ENCODE peak calls at places on chromosomes 16 and 17, in seven cellular contexts. C, O, U, S, F, A and E are unnamed samples.

GRCh38 chr16:22109258-22109898 is 17.0 kb downstream of the VWA3A start:
- DNase-seq in O (no peak), A (no peak), S (no peak), F (no peak), U (no peak), C (no peak), E (no peak)

GRCh38 chr17:19003966-19004600 is 481 bp downstream of the FAM83G start:
- DNase-seq in C (peak; percentile 64), S (peak; percentile 61), A (peak; percentile 25), O (peak; percentile 35), F (peak; percentile 36), U (peak; percentile 40), E (no peak)

GRCh38 chr17:21199311-21199710 is 14.7 kb downstream of the TMEM11 start:
- DNase-seq in C (no peak), U (no peak), S (no peak), O (peak; percentile 97), A (no peak), F (no peak), E (no peak)

GRCh38 chr17:64773836-64774761 is 112.0 kb upstream of the SMURF2 start:
- DNase-seq in A (no peak), F (no peak), C (no peak), S (no peak), U (peak; percentile 74), O (peak; percentile 78), E (peak; percentile 58)

GRCh38 chr16:65044861-65045260 is 77.0 kb downstream of the CDH11 start:
- DNase-seq in F (no peak), U (no peak), O (peak; percentile 70), A (peak; percentile 20), S (no peak), C (no peak), E (no peak)

GRCh38 chr17:80270836-80271235 is 10.2 kb downstream of the RNF213 start:
- DNase-seq in O (peak; percentile 16), S (peak; percentile 58), U (peak; percentile 39), F (no peak), A (peak; percentile 81), C (peak; percentile 50), E (peak; percentile 67)

GRCh38 chr16:87057951-87058560 is 259.1 kb downstream of the C16orf95 start:
- DNase-seq in F (no peak), S (no peak), C (no peak), A (no peak), U (no peak), O (no peak), E (no peak)

GRCh38 chr17:46994993-46995392 is 15.9 kb upstream of the RPRML start:
- DNase-seq in F (no peak), A (no peak), U (no peak), C (no peak), S (no peak), O (no peak), E (no peak)

GRCh38 chr17:81966343-81967243 is 5.6 kb upstream of the NOTUM start:
- DNase-seq in O (no peak), A (peak; percentile 51), C (no peak), F (no peak), U (peak; percentile 28), S (no peak), E (peak; percentile 57)

GRCh38 chr16:84228321-84228838 is 11.4 kb downstream of the KCNG4 start:
- DNase-seq in A (peak; percentile 83), O (peak; percentile 87), U (peak; percentile 46), C (no peak), F (no peak), S (no peak), E (no peak)

GRCh38 chr17:4605826-4606225 is 21.5 kb downstream of the SMTNL2 start:
- DNase-seq in F (no peak), U (no peak), S (no peak), O (no peak), A (peak; percentile 91), C (no peak), E (no peak)

GRCh38 chr17:29855686-29856085 is 74.3 kb downstream of the SSH2 start:
- DNase-seq in C (no peak), S (no peak), U (no peak), O (peak; percentile 41), A (no peak), F (no peak), E (no peak)

GRCh38 chr17:32142857-32143524 is 689 bp downstream of the RHOT1 start:
- DNase-seq in F (no peak), S (peak; percentile 18), O (peak; percentile 48), C (peak; percentile 8), A (peak; percentile 74), U (peak; percentile 93), E (peak; percentile 47)

GRCh38 chr16:85306071-85306792 is 194.0 kb upstream of the CIBAR2 start:
- DNase-seq in F (peak; percentile 55), S (peak; percentile 87), C (peak; percentile 72), U (peak; percentile 89), A (peak; percentile 92), O (peak; percentile 82), E (peak; percentile 94)

GRCh38 chr17:3656755-3657587 is 11.4 kb downstream of the TAX1BP3 start:
- DNase-seq in O (no peak), S (no peak), A (no peak), F (no peak), U (no peak), C (no peak), E (no peak)

GRCh38 chr16:52141871-52142270 is 405.1 kb downstream of the TOX3 start:
- DNase-seq in F (no peak), A (no peak), C (no peak), U (no peak), O (no peak), S (no peak), E (no peak)

GRCh38 chr16:84788968-84789371 is 30.8 kb upstream of the CRISPLD2 start:
- DNase-seq in S (no peak), F (no peak), A (no peak), C (no peak), U (no peak), O (peak; percentile 91), E (no peak)

GRCh38 chr16:1678500-1679098 is 520 bp downstream of the JPT2 start:
- DNase-seq in S (peak; percentile 45), O (peak; percentile 18), C (peak; percentile 44), U (peak; percentile 45), F (peak; percentile 29), A (peak; percentile 67), E (peak; percentile 23)

GRCh38 chr17:17919169-17920107 is 52.8 kb downstream of the TOM1L2 start:
- DNase-seq in A (peak; percentile 74), C (peak; percentile 49), F (peak; percentile 32), U (peak; percentile 81), O (peak; percentile 70), S (peak; percentile 61), E (peak; percentile 67)

GRCh38 chr17:83189673-83190385 is 110.4 kb downstream of the METRNL start:
- DNase-seq in U (peak; percentile 3), C (no peak), O (peak; percentile 49), S (no peak), F (no peak), A (peak; percentile 56), E (no peak)

GRCh38 chr16:66961065-66961744 is at the start of gene CES3:
- DNase-seq in F (no peak), C (peak; percentile 55), A (peak; percentile 83), O (peak; percentile 63), S (peak; percentile 75), U (peak; percentile 86), E (peak; percentile 90)

GRCh38 chr16:89581861-89582563 is 6.5 kb downstream of the CPNE7 start:
- DNase-seq in F (no peak), C (no peak), S (no peak), U (peak; percentile 65), A (no peak), O (peak; percentile 44), E (no peak)

GRCh38 chr16:3065069-3065741 is at the start of gene IL32:
- DNase-seq in F (peak; percentile 50), U (peak; percentile 97), S (peak; percentile 85), A (peak; percentile 83), C (peak; percentile 63), O (peak; percentile 16), E (no peak)